ENCODE peak calls at places on chromosomes 16 and 17, in seven cellular contexts. N is psoas muscle, I is heart right ventricle, M is tibial nerve, Z is heart left ventricle, R is colonic mucosa, A is PC-9. G is an unnamed sample.

GRCh38 chr17:80265205-80266068 is 4.8 kb downstream of the RNF213 start:
- DNase-seq in N (no peak), I (no peak), M (no peak), Z (no peak), R (no peak), A (no peak), G (no peak)

GRCh38 chr17:35432176-35433074 is at the start of gene SLFN12:
- DNase-seq in N (peak), I (no peak), M (no peak), Z (peak), R (peak), A (peak), G (no peak)

GRCh38 chr17:75346906-75347305 is 57.7 kb upstream of the SLC25A19 start:
- DNase-seq in N (no peak), I (no peak), M (no peak), Z (no peak), R (no peak), A (no peak), G (no peak)

GRCh38 chr17:40791808-40792436 is 7.8 kb downstream of the KRT28 start:
- DNase-seq in N (no peak), I (no peak), M (no peak), Z (no peak), R (no peak), A (no peak), G (no peak)

GRCh38 chr16:640614-641013 is 1.0 kb upstream of the MCRIP2 start:
- DNase-seq in N (no peak), I (no peak), M (no peak), Z (no peak), R (no peak), A (no peak), G (no peak)

GRCh38 chr17:75565066-75565465 is 22.5 kb upstream of the MYO15B start:
- DNase-seq in N (no peak), I (no peak), M (no peak), Z (no peak), R (no peak), A (peak), G (no peak)

GRCh38 chr17:83137523-83137922 is 58.1 kb downstream of the METRNL start:
- DNase-seq in N (no peak), I (no peak), M (no peak), Z (no peak), R (peak), A (no peak), G (no peak)

GRCh38 chr16:74083582-74083981 is 213.0 kb upstream of the PSMD7 start:
- DNase-seq in N (no peak), I (no peak), M (no peak), Z (no peak), R (no peak), A (no peak), G (no peak)

GRCh38 chr17:42284566-42284965 is 3.7 kb upstream of the STAT5A start:
- DNase-seq in N (no peak), I (no peak), M (no peak), Z (no peak), R (no peak), A (no peak), G (no peak)

GRCh38 chr16:21302454-21302853 is 24.4 kb upstream of the CRYM start:
- DNase-seq in N (no peak), I (no peak), M (no peak), Z (no peak), R (peak), A (no peak), G (no peak)

GRCh38 chr17:60554377-60554788 is 28.3 kb upstream of the APPBP2 start:
- DNase-seq in N (no peak), I (no peak), M (no peak), Z (no peak), R (no peak), A (peak), G (no peak)

GRCh38 chr16:82699711-82700495 is 73.1 kb downstream of the CDH13 start:
- DNase-seq in N (no peak), I (no peak), M (no peak), Z (peak), R (peak), A (no peak), G (no peak)

GRCh38 chr16:11966173-11966572 is 1.2 kb downstream of the TNFRSF17 start:
- DNase-seq in N (no peak), I (no peak), M (no peak), Z (no peak), R (no peak), A (no peak), G (no peak)

GRCh38 chr17:31373150-31374082 is 18.1 kb upstream of the RAB11FIP4 start:
- DNase-seq in N (no peak), I (no peak), M (no peak), Z (no peak), R (no peak), A (no peak), G (no peak)

GRCh38 chr16:70678898-70679652 is 6.8 kb downstream of the MTSS2 start:
- DNase-seq in N (peak), I (peak), M (no peak), Z (no peak), R (no peak), A (no peak), G (no peak)

GRCh38 chr16:70680495-70681381 is 5.1 kb downstream of the MTSS2 start:
- DNase-seq in N (peak), I (peak), M (no peak), Z (no peak), R (no peak), A (no peak), G (no peak)

GRCh38 chr16:70681382-70682238 is 4.2 kb downstream of the MTSS2 start:
- DNase-seq in N (peak), I (peak), M (no peak), Z (peak), R (no peak), A (no peak), G (no peak)

GRCh38 chr16:70678121-70678897 is 7.5 kb downstream of the MTSS2 start:
- DNase-seq in N (peak), I (peak), M (no peak), Z (no peak), R (no peak), A (no peak), G (no peak)

DNA sequence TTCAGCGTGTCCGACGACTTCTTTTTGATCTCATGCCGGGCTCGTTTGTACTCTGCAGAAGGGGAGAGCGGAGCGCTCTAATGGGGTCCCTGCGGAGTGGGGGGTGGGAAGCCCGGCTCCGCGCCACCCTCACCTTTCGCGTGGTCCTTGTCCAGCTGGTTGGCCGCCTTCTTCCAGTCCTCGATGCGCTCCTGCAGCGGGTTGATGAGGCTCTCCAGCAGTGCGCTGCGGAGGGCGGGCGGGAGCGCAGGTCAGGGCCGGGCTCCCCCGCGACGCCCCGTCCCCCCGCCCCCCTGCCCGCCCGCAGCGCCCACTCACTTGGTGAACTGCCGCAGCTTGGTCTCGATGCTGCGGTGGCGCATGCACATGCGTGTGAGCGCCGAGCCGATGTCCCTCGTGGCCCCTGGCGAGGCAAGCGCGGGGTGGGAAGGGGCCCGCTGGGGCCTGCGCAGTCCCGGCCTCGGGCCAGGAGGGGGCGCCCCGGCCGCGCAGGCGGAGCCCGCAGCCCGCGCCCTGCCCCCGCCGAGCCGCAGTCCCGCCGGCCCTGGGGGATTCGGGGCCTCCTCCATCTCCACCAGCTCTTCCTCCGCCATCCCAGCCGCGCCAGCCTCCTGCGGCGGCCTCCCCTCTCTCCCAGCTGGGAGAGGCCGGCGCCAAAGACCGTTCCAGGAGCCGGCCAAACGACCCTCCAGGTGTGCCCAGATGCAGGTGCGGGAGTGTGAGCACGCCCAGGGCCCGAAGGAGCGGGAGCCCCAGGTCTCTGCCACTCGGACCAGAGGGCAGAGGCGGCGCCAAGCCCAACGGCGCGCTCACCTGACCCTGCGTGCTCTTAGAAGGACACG is 6.0 kb downstream of the MTSS2 start:
- DNase-seq in N (peak), I (peak), M (no peak), Z (peak), R (no peak), A (no peak), G (no peak)
- H3K27ac ChIP-seq in N (peak), I (no peak), M (peak), Z (peak), R (no peak), A (no peak), G (peak)

DNA sequence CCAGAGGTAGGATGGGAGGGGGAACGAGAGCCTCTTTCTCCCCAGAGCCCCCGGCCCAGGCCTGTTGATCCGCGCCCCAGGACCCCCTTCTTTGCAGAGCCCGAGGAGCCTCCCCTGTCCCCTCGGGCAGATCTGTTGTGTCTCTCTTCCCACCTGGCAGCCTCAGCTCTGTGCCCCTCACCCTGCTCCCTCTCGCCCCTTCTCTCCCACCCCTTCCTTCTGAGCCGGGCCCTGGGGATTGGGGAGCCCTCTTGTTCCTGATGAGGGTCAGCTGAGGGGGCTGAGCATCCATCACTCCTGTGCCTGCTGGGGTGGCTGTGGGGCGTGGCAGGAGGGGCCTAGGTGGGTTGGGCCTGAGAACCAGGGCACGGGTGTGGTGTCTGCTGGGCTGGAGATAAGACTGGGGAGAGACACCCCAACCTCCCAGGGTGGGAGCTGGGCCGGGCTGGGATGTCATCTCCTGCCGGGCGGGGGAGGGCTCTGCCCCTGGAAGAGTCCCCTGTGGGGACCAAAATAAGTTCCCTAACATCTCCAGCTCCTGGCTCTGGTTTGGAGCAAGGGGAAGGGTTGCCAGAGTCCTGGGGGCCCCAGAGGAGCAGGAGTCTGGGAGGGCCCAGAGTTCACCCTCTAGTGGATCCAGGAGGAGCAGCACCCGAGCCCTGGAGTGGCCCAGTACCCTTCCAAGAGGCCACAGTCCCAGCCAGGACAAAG is 65.4 kb downstream of the MRC2 start:
- DNase-seq in N (no peak), I (no peak), M (no peak), Z (no peak), R (no peak), A (no peak), G (no peak)
- TF ChIP-seq CTCF in N (no peak), I (peak), M (peak), Z (peak), R (no peak), A (peak), G (peak)

DNA sequence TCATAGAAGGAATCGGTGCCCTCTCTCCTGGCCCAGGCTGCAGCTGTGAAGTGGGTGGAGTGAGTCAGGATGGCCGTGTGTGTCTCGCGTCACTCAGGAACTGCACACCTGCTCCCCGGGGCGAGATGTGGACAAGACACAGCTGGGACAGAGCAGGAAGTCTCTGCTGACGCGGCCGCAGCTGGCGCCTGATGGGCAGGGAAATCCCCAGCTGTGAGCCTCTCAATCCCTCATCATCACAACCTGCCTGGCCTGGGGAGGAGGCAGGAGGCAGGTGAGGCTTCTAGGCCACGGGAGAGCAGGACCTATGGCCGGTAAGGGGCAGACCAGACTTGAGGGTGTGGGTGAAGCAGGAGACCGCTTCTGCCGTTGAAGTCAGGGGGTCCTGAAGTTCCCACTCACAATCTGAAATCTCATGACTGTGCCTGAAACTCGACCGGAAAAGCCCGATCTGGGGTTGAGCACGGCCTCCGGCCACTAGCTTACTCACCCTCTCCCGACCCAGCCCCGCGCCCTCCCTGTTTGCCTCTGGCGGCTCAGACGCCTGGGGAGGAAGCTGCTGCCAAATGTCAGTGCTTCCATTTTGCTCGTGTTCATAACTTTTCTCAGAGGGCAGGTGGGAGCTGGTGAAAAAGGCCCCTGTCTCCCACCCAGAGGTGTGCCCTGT is 1.1 kb upstream of the TRPV3 start:
- DNase-seq in N (no peak), I (no peak), M (no peak), Z (no peak), R (peak), A (peak), G (peak)
- H3K27ac ChIP-seq in N (no peak), I (no peak), M (no peak), Z (no peak), R (peak), A (peak), G (peak)

DNA sequence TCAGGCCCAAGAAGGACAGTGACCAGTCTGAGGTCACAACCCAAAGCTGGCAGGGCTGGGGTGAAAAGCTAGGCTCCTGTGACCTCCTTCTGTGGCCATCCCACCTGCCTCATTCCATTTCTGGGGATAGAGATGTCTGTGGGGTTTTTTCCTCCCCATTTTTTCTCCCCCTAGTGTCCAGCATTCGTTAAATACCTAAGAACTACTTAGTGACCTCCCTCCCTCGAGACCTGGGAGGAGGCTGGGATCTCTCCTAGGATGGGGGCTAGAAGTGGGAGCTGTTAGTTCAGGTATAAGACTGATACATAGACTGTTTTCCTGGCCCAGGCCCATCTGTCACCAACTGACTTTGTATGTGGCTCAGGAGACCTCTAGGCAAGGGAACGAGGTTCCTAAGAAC is 20.5 kb upstream of the STAC2 start:
- DNase-seq in N (no peak), I (no peak), M (no peak), Z (no peak), R (no peak), A (no peak), G (no peak)
- TF ChIP-seq CTCF in N (no peak), I (no peak), M (no peak), Z (no peak), R (no peak), A (no peak), G (no peak)

G was measured in esophagus squamous epithelium.